ENCODE peak calls at places on chromosomes 2 and 18, in four cellular contexts. Y is gastrocnemius medialis, R is lower lobe of right lung, D is IMR-90. E is an unnamed sample.

GRCh38 chr2:205060269-205060668 is 515.0 kb downstream of the PARD3B start:
- DNase-seq in D (peak), R (no peak), Y (no peak), E (no peak)

GRCh38 chr2:238698451-238699306 is 149.2 kb upstream of the TWIST2 start:
- DNase-seq in R (no peak), D (no peak), Y (no peak), E (peak)

GRCh38 chr2:152486048-152486736 is 151.2 kb downstream of the FMNL2 start:
- DNase-seq in D (no peak), Y (no peak), R (no peak), E (peak)

GRCh38 chr2:240250985-240251847 is 110.8 kb upstream of the OTOS start:
- DNase-seq in R (peak), Y (peak), D (peak), E (peak)

GRCh38 chr2:140698736-140699135 is 1432.1 kb downstream of the LRP1B start:
- DNase-seq in R (no peak), Y (no peak), D (no peak), E (no peak)

GRCh38 chr2:72515696-72516095 is 310.1 kb downstream of the EXOC6B start:
- DNase-seq in Y (no peak), R (no peak), D (no peak), E (no peak)

GRCh38 chr18:74898965-74899364 is 301.3 kb downstream of the ZNF407 start:
- DNase-seq in R (no peak), D (peak), Y (no peak), E (no peak)

GRCh38 chr2:101116841-101117552 is 34.2 kb downstream of the TBC1D8 start:
- DNase-seq in R (no peak), D (no peak), Y (peak), E (no peak)

GRCh38 chr18:48837676-48838075 is 113.1 kb downstream of the SMAD7 start:
- DNase-seq in Y (no peak), D (no peak), R (peak), E (no peak)

GRCh38 chr2:120469486-120469885 is 123.5 kb downstream of the INHBB start:
- DNase-seq in Y (peak), R (peak), D (no peak), E (no peak)

GRCh38 chr2:24859968-24860600 is 60.0 kb downstream of the ADCY3 start:
- DNase-seq in Y (no peak), R (no peak), D (no peak), E (no peak)

GRCh38 chr18:43161528-43161927 is 46.0 kb upstream of the RIT2 start:
- DNase-seq in D (peak), R (no peak), Y (no peak), E (no peak)

GRCh38 chr18:50091495-50092249 is 103.3 kb downstream of the MYO5B start:
- DNase-seq in R (no peak), Y (no peak), D (no peak), E (peak)

GRCh38 chr2:177531706-177532105 is 139.1 kb downstream of the AGPS start:
- DNase-seq in Y (no peak), R (no peak), D (no peak), E (no peak)

GRCh38 chr2:100588071-100588786 is 25.4 kb downstream of the PDCL3 start:
- DNase-seq in D (peak), Y (no peak), R (no peak), E (peak)

DNA sequence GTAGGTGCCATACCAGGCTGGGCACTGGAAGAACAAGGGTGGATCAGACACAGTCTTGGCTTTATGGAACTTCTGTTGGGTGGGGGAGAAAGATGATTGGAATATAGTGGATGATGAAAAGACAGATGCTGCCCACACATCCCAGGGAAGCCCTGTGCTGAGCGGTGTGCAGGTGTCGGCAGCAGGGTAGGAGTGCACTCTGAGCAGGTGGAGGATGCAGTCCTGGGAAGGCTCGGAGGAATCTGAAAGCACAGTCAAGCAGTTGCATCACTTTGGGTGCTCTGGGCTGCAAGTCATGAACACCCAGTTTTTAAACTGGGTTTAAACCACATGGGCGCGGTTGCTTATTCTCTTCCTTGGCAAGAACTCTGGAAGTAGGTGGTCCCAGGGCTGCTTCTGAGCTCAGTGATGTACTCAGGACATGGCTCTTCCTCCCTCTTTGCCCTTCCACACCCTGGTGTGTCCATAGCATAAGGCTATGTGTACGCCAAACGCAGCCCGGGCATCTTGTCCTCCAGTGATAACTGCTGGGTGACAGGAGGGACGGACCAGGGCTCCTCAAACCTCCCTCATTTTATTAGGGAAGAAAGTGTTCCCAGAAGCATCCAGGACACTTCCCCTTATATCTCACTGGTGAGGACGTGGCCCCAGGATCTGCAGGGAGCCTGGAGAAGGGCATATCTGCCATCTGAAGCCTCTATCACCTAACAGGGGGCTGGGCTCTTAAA is 84.0 kb downstream of the SH3RF3 start:
- DNase-seq in R (no peak), Y (no peak), D (no peak), E (peak)
- H3K4me3 ChIP-seq in R (no peak), Y (no peak), D (no peak), E (no peak)

DNA sequence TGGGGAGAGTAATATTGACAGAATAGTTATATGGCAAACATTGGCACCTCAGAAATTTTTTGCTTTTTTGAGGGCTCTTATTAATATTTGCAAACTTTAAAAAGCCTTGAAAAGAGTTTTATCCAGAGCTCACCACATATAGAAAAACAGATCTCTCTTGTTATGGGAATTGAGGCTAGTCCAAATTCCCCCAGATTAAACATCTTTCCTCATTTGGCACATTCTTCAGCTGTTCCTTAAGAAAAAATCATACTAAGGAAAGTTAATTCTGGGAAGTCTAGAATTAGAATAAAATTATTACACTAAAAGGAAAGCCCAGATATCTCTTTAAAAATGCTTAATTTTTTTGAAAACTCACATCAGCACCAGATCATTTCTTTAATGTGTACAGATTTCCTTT is 5.6 kb downstream of the TFPI start:
- DNase-seq in D (no peak), Y (no peak), R (no peak), E (no peak)
- H3K4me3 ChIP-seq in D (no peak), Y (peak), R (peak), E (no peak)

GRCh38 chr2:66535574-66536289 is 100.8 kb downstream of the MEIS1 start:
- DNase-seq in D (no peak), R (no peak), Y (no peak), E (no peak)
- H3K4me3 ChIP-seq in D (no peak), R (no peak), Y (no peak), E (no peak)

GRCh38 chr2:216436369-216436768 is 24.1 kb downstream of the SMARCAL1 start:
- DNase-seq in D (peak), Y (no peak), R (no peak), E (no peak)
- H3K4me3 ChIP-seq in D (no peak), Y (no peak), R (no peak), E (no peak)

E was measured in lower leg skin.